ENCODE peak calls at places on chromosomes 7 and 10, in four cellular contexts. Q, L, T and C are unnamed samples.

GRCh38 chr10:133150656-133151055 is 9.4 kb upstream of the KNDC1 start:
- DNase-seq in Q (no peak), L (no peak), T (no peak), C (no peak)

GRCh38 chr10:83515001-83515400 is 624.3 kb upstream of the GHITM start:
- DNase-seq in Q (no peak), L (no peak), T (no peak), C (no peak)

GRCh38 chr10:125720002-125720382 is 483 bp downstream of the EDRF1 start:
- DNase-seq in T (no peak), L (no peak), Q (no peak), C (no peak)

GRCh38 chr7:119929891-119930290 is 343.1 kb upstream of the KCND2 start:
- DNase-seq in L (no peak), T (no peak), Q (no peak), C (no peak)

GRCh38 chr10:36677170-36677768 is 448.1 kb upstream of the ANKRD30A start:
- DNase-seq in Q (no peak), L (no peak), T (no peak), C (no peak)

GRCh38 chr7:16609842-16610450 is 35.6 kb downstream of the ANKMY2 start:
- DNase-seq in T (no peak), L (no peak), Q (peak; percentile 29), C (no peak)

GRCh38 chr10:128701381-128701780 is 575.2 kb upstream of the MKI67 start:
- DNase-seq in T (no peak), Q (no peak), L (no peak), C (no peak)

GRCh38 chr7:73715648-73716317 is 3.7 kb downstream of the STX1A start:
- DNase-seq in Q (no peak), L (no peak), T (no peak), C (no peak)

GRCh38 chr10:71613303-71613777 is 106.2 kb downstream of the C10orf105 start:
- DNase-seq in L (no peak), Q (no peak), T (no peak), C (no peak)

GRCh38 chr7:143015926-143016490 is 10.9 kb downstream of the OR9A2 start:
- DNase-seq in T (no peak), L (no peak), Q (no peak), C (no peak)

GRCh38 chr7:98215561-98216495 is 4.6 kb downstream of the BHLHA15 start:
- DNase-seq in Q (no peak), L (no peak), T (no peak), C (peak; percentile 51)

GRCh38 chr7:56079450-56080185 is 13.1 kb downstream of the PHKG1 start:
- DNase-seq in T (peak; percentile 86), L (no peak), Q (no peak), C (peak; percentile 86)

GRCh38 chr10:124717911-124718734 is 26.1 kb downstream of the FAM53B start:
- DNase-seq in L (peak; percentile 54), T (no peak), Q (peak; percentile 78), C (no peak)

GRCh38 chr10:43921478-43921877 is 272.8 kb upstream of the ZNF32 start:
- DNase-seq in T (no peak), L (no peak), Q (no peak), C (no peak)

GRCh38 chr10:100670828-100671479 is 74.4 kb upstream of the PAX2 start:
- DNase-seq in L (peak; percentile 28), T (peak; percentile 46), Q (peak; percentile 81), C (no peak)
- TF ChIP-seq CTCF in L (peak; percentile 67), T (no peak), Q (peak; percentile 96), C (no peak)

DNA sequence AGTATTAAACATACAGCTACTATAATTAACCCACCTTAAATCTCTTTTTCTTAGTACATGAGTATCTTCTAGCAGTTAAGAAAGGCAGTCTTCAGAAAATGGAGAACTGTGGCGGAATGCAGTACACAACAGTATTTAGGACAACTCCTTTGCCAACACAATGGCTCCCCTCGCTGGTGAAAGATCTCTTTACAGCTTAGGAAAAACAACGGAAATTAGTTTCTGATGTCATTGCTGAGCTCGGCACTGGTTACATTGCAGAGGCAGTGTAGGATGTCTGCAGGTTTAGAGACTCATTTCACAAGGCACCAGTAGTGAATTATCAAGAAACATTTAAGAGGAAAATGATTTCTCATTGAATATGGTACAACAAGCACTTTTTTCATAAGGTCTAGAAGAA is 43.4 kb downstream of the GLRX3 start:
- DNase-seq in L (no peak), Q (peak; percentile 13), T (no peak), C (no peak)
- TF ChIP-seq CTCF in L (peak; percentile 42), Q (no peak), T (peak; percentile 60), C (no peak)

GRCh38 chr7:43727003-43727402 is 2.3 kb downstream of the COA1 start:
- DNase-seq in T (no peak), L (no peak), Q (no peak), C (no peak)

GRCh38 chr7:43726466-43726865 is 2.9 kb downstream of the COA1 start:
- DNase-seq in T (no peak), L (no peak), Q (no peak), C (no peak)

GRCh38 chr7:43727494-43727893 is 1.8 kb downstream of the COA1 start:
- DNase-seq in T (no peak), L (no peak), Q (no peak), C (no peak)

GRCh38 chr7:43729924-43730248 is 563 bp upstream of the COA1 start:
- DNase-seq in Q (no peak), L (no peak), T (no peak), C (no peak)

GRCh38 chr7:43729214-43729923 is at the start of gene COA1:
- DNase-seq in L (peak; percentile 61), T (peak; percentile 92), Q (peak; percentile 88), C (peak; percentile 67)
- TF ChIP-seq CTCF in L (no peak), T (peak; percentile 31), Q (peak; percentile 22), C (no peak)

GRCh38 chr10:123640016-123640535 is 26.1 kb upstream of the GPR26 start:
- DNase-seq in L (no peak), Q (no peak), T (no peak), C (no peak)

GRCh38 chr10:123643315-123643714 is 22.8 kb upstream of the GPR26 start:
- DNase-seq in Q (no peak), T (no peak), L (no peak), C (no peak)

GRCh38 chr10:123642293-123642692 is 23.9 kb upstream of the GPR26 start:
- DNase-seq in L (no peak), Q (no peak), T (no peak), C (no peak)

GRCh38 chr10:123645016-123645415 is 21.1 kb upstream of the GPR26 start:
- DNase-seq in L (no peak), Q (no peak), T (no peak), C (no peak)

DNA sequence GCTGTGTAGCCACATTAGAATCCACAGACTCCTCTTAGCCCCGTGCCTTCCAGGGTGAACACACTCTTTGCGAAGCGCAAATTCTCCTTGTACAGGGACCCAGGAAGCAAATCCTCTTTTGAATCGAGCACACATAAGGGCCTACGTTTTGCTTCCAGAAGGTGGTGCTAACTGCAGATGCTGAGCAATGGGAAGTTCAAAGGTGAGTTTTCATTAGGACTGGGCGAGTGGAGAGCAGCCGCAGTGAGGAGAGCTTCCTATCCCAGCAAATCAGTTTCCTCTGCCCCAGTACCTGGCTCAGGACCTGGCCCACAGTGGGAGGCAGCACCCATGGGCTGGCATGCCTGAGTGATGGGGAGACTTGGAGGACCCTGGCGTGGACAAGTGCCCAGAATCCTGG is 23.5 kb upstream of the GPR26 start:
- DNase-seq in T (no peak), L (no peak), Q (no peak), C (no peak)
- TF ChIP-seq CTCF in T (no peak), L (no peak), Q (no peak), C (no peak)

GRCh38 chr7:149422065-149422913 is 38.6 kb downstream of the ZNF777 start:
- DNase-seq in Q (peak; percentile 92), T (peak; percentile 65), L (peak; percentile 50), C (no peak)
- TF ChIP-seq CTCF in Q (peak; percentile 63), T (no peak), L (no peak), C (no peak)

DNA sequence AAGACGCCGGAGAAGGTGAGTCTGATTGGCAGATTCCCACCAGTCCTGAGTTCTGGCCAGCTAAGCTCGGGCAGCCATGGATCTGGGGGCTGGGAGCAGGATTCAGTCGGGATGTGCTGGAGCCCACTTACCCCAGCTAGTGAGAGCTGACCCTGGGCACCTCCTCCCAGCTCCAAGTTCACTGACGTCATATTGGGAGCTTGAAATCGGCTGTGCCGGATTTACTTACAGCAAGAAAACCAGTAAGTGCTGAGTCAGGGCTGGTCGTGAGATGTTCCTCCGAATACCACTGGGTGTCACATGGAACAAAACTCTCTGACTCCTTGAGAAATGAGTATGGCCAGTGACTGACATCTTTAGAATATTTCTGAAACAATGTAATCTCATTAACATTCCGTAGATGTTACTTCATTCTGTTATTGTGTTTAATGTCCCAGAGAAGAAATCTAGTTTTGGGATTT is 621.2 kb downstream of the SDK1 start:
- DNase-seq in T (no peak), L (no peak), Q (no peak), C (no peak)
- TF ChIP-seq CTCF in T (no peak), L (no peak), Q (no peak), C (no peak)

DNA sequence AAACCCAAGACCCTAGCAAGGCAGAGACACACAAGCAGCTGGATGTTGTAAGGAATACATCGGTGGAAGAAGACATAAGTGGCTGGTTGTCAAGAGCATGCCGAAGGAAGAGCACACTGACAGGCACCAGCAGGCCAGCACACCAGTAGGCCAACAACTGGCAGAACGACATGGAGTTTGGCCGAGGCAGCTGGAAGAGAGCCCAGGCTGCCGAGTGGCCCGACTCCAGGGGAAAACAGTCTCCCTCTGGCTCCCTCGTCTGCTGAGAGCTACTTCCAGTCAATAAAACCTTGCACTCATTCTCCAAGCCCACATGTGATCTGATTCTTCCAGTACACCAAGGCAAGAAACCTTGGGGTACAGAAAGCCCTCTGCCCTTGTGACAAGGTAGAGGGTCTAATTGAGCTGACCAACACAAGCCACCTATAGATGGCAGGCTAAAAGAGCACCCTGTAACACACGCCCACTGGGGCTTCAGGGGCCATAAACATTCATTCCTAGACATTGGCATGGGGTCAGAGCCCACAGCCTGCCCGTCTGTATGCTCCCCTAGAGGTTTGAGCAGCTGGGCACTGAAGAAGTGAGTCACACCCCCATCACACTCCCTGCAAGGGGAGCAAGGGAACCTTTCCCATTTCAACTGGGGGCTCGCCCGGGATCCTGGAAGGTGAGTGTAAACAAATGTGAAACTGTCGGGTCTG is 14.7 kb upstream of the TNS3 start:
- DNase-seq in T (peak; percentile 66), Q (no peak), L (no peak), C (no peak)
- TF ChIP-seq CTCF in T (no peak), Q (no peak), L (no peak), C (no peak)